ENCODE peak calls at places on chromosomes 13 and 19, in nine cellular contexts. One of them, this sample, is unnamed.

GRCh38 chr13:24161980-24162517 is 1.5 kb downstream of the SPATA13 start:
- DNase-seq in Ammon's horn: no peak
- DNase-seq in HTR-8/SVneo: no peak
- DNase-seq in epithelial cell of prostate: no peak
- DNase-seq in NCI-H146: no peak
- DNase-seq in activated naive CD4-positive, alpha-beta T cell: no peak
- DNase-seq in fibroblast of the conjunctiva: no peak
- DNase-seq in tibial artery: no peak
- DNase-seq in AG04450: no peak
- DNase-seq in this sample: no peak

GRCh38 chr19:16645140-16645539 is 14.8 kb downstream of the SMIM7 start:
- DNase-seq in activated naive CD4-positive, alpha-beta T cell: no peak
- DNase-seq in NCI-H146: no peak
- DNase-seq in AG04450: no peak
- DNase-seq in fibroblast of the conjunctiva: no peak
- DNase-seq in Ammon's horn: peak; percentile 90
- DNase-seq in tibial artery: no peak
- DNase-seq in epithelial cell of prostate: no peak
- DNase-seq in HTR-8/SVneo: no peak
- DNase-seq in this sample: no peak

GRCh38 chr19:34229721-34230120 is 24.6 kb upstream of the GARRE1 start:
- DNase-seq in HTR-8/SVneo: no peak
- DNase-seq in activated naive CD4-positive, alpha-beta T cell: no peak
- DNase-seq in epithelial cell of prostate: no peak
- DNase-seq in NCI-H146: no peak
- DNase-seq in AG04450: no peak
- DNase-seq in fibroblast of the conjunctiva: no peak
- DNase-seq in Ammon's horn: no peak
- DNase-seq in tibial artery: no peak
- DNase-seq in this sample: no peak

GRCh38 chr13:31200636-31200970 is 828 bp downstream of the B3GLCT start:
- DNase-seq in NCI-H146: peak; percentile 44
- DNase-seq in epithelial cell of prostate: no peak
- DNase-seq in activated naive CD4-positive, alpha-beta T cell: no peak
- DNase-seq in Ammon's horn: peak; percentile 36
- DNase-seq in fibroblast of the conjunctiva: no peak
- DNase-seq in HTR-8/SVneo: peak; percentile 39
- DNase-seq in tibial artery: peak; percentile 74
- DNase-seq in AG04450: no peak
- DNase-seq in this sample: no peak

GRCh38 chr13:98585398-98585754 is 8.5 kb upstream of the STK24 start:
- DNase-seq in epithelial cell of prostate: no peak
- DNase-seq in activated naive CD4-positive, alpha-beta T cell: no peak
- DNase-seq in NCI-H146: no peak
- DNase-seq in Ammon's horn: no peak
- DNase-seq in AG04450: no peak
- DNase-seq in HTR-8/SVneo: no peak
- DNase-seq in fibroblast of the conjunctiva: no peak
- DNase-seq in tibial artery: no peak
- DNase-seq in this sample: no peak

GRCh38 chr19:3224346-3225325 is at the start of gene CELF5:
- DNase-seq in NCI-H146: peak; percentile 48
- DNase-seq in HTR-8/SVneo: peak; percentile 50
- DNase-seq in fibroblast of the conjunctiva: no peak
- DNase-seq in epithelial cell of prostate: no peak
- DNase-seq in Ammon's horn: peak; percentile 42
- DNase-seq in activated naive CD4-positive, alpha-beta T cell: peak; percentile 16
- DNase-seq in AG04450: no peak
- DNase-seq in tibial artery: no peak
- DNase-seq in this sample: no peak

GRCh38 chr19:45470147-45471081 is 2.6 kb downstream of the FOSB start:
- DNase-seq in fibroblast of the conjunctiva: no peak
- DNase-seq in tibial artery: peak; percentile 78
- DNase-seq in Ammon's horn: no peak
- DNase-seq in NCI-H146: no peak
- DNase-seq in HTR-8/SVneo: no peak
- DNase-seq in epithelial cell of prostate: no peak
- DNase-seq in activated naive CD4-positive, alpha-beta T cell: peak; percentile 30
- DNase-seq in AG04450: no peak
- DNase-seq in this sample: peak; percentile 91

GRCh38 chr19:18173054-18173571 is 500 bp upstream of the IFI30 start:
- DNase-seq in AG04450: no peak
- DNase-seq in tibial artery: peak; percentile 85
- DNase-seq in fibroblast of the conjunctiva: no peak
- DNase-seq in activated naive CD4-positive, alpha-beta T cell: no peak
- DNase-seq in HTR-8/SVneo: no peak
- DNase-seq in epithelial cell of prostate: no peak
- DNase-seq in NCI-H146: no peak
- DNase-seq in Ammon's horn: no peak
- DNase-seq in this sample: no peak

GRCh38 chr19:2351591-2351990 is 8.5 kb upstream of the TMPRSS9 start:
- DNase-seq in NCI-H146: no peak
- DNase-seq in fibroblast of the conjunctiva: no peak
- DNase-seq in tibial artery: no peak
- DNase-seq in epithelial cell of prostate: no peak
- DNase-seq in AG04450: no peak
- DNase-seq in HTR-8/SVneo: no peak
- DNase-seq in Ammon's horn: no peak
- DNase-seq in activated naive CD4-positive, alpha-beta T cell: no peak
- DNase-seq in this sample: no peak

GRCh38 chr19:50042363-50043024 is 16.7 kb downstream of the ZNF473 start:
- DNase-seq in NCI-H146: no peak
- DNase-seq in Ammon's horn: peak; percentile 38
- DNase-seq in fibroblast of the conjunctiva: no peak
- DNase-seq in epithelial cell of prostate: no peak
- DNase-seq in HTR-8/SVneo: no peak
- DNase-seq in AG04450: no peak
- DNase-seq in activated naive CD4-positive, alpha-beta T cell: no peak
- DNase-seq in tibial artery: no peak
- DNase-seq in this sample: no peak

GRCh38 chr13:51585696-51586095 is 1.4 kb downstream of the WDFY2 start:
- DNase-seq in activated naive CD4-positive, alpha-beta T cell: no peak
- DNase-seq in NCI-H146: peak; percentile 9
- DNase-seq in fibroblast of the conjunctiva: no peak
- DNase-seq in tibial artery: no peak
- DNase-seq in Ammon's horn: peak; percentile 15
- DNase-seq in HTR-8/SVneo: no peak
- DNase-seq in epithelial cell of prostate: no peak
- DNase-seq in AG04450: no peak
- DNase-seq in this sample: peak; percentile 55

GRCh38 chr13:48009298-48009697 is 8.2 kb upstream of the SUCLA2 start:
- DNase-seq in activated naive CD4-positive, alpha-beta T cell: no peak
- DNase-seq in AG04450: peak; percentile 13
- DNase-seq in tibial artery: no peak
- DNase-seq in fibroblast of the conjunctiva: peak; percentile 47
- DNase-seq in Ammon's horn: no peak
- DNase-seq in epithelial cell of prostate: peak; percentile 51
- DNase-seq in NCI-H146: no peak
- DNase-seq in HTR-8/SVneo: peak; percentile 15
- DNase-seq in this sample: peak; percentile 66

GRCh38 chr13:74026753-74027152 is 107.5 kb downstream of the KLF12 start:
- DNase-seq in fibroblast of the conjunctiva: no peak
- DNase-seq in AG04450: no peak
- DNase-seq in Ammon's horn: no peak
- DNase-seq in tibial artery: no peak
- DNase-seq in HTR-8/SVneo: no peak
- DNase-seq in activated naive CD4-positive, alpha-beta T cell: peak; percentile 42
- DNase-seq in NCI-H146: peak; percentile 31
- DNase-seq in epithelial cell of prostate: no peak
- DNase-seq in this sample: peak; percentile 42

GRCh38 chr13:51628059-51628852 is 44.0 kb downstream of the WDFY2 start:
- DNase-seq in NCI-H146: no peak
- DNase-seq in AG04450: no peak
- DNase-seq in activated naive CD4-positive, alpha-beta T cell: no peak
- DNase-seq in epithelial cell of prostate: no peak
- DNase-seq in fibroblast of the conjunctiva: no peak
- DNase-seq in tibial artery: no peak
- DNase-seq in HTR-8/SVneo: no peak
- DNase-seq in Ammon's horn: no peak
- DNase-seq in this sample: no peak

GRCh38 chr13:40348096-40348679 is 318.3 kb downstream of the FOXO1 start:
- DNase-seq in Ammon's horn: no peak
- DNase-seq in HTR-8/SVneo: no peak
- DNase-seq in NCI-H146: no peak
- DNase-seq in AG04450: no peak
- DNase-seq in tibial artery: no peak
- DNase-seq in fibroblast of the conjunctiva: no peak
- DNase-seq in epithelial cell of prostate: no peak
- DNase-seq in activated naive CD4-positive, alpha-beta T cell: no peak
- DNase-seq in this sample: peak; percentile 24